ENCODE peak calls at places on chromosome 7, in four cellular contexts. C is HEK293T, J is K562, V is HepG2. F is an unnamed sample.

GRCh38 chr7:75729851-75730274 is 8.9 kb downstream of the HIP1 start:
- DNase-seq in C (no peak), J (no peak), V (no peak), F (no peak)

GRCh38 chr7:118754608-118755007 is 530.1 kb downstream of the ANKRD7 start:
- DNase-seq in C (no peak), J (no peak), V (no peak), F (no peak)

GRCh38 chr7:155780884-155781283 is 31.4 kb downstream of the SHH start:
- DNase-seq in C (no peak), J (no peak), V (no peak), F (no peak)

GRCh38 chr7:107085180-107085579 is 40.7 kb downstream of the PRKAR2B start:
- DNase-seq in C (no peak), J (no peak), V (no peak), F (no peak)

GRCh38 chr7:99531354-99531765 is 20.6 kb downstream of the FAM200A start:
- DNase-seq in C (no peak), J (no peak), V (no peak), F (no peak)

GRCh38 chr7:103380395-103381191 is 33.1 kb downstream of the PSMC2 start:
- DNase-seq in C (no peak), J (no peak), V (peak), F (no peak)

GRCh38 chr7:128914566-128915151 is 4.2 kb upstream of the KCP start:
- DNase-seq in C (no peak), J (no peak), V (no peak), F (no peak)

GRCh38 chr7:134513169-134513752 is 14.1 kb upstream of the AKR1B10 start:
- DNase-seq in C (peak), J (peak), V (peak), F (peak)

GRCh38 chr7:158710651-158711102 is 6.1 kb upstream of the NCAPG2 start:
- DNase-seq in C (no peak), J (no peak), V (no peak), F (no peak)

GRCh38 chr7:20364815-20365214 is 34.1 kb downstream of the ITGB8 start:
- DNase-seq in C (no peak), J (no peak), V (no peak), F (no peak)

GRCh38 chr7:81736088-81736487 is 33.8 kb downstream of the HGF start:
- DNase-seq in C (no peak), J (no peak), V (no peak), F (no peak)

GRCh38 chr7:77416621-77417371 is 647 bp upstream of the GSAP start:
- DNase-seq in C (no peak), J (no peak), V (no peak), F (no peak)

GRCh38 chr7:171912-172515 is 20.4 kb upstream of the FAM20C start:
- DNase-seq in C (no peak), J (no peak), V (no peak), F (no peak)

GRCh38 chr7:108226723-108227359 is 96.7 kb upstream of the LAMB4 start:
- DNase-seq in C (no peak), J (no peak), V (no peak), F (no peak)

DNA sequence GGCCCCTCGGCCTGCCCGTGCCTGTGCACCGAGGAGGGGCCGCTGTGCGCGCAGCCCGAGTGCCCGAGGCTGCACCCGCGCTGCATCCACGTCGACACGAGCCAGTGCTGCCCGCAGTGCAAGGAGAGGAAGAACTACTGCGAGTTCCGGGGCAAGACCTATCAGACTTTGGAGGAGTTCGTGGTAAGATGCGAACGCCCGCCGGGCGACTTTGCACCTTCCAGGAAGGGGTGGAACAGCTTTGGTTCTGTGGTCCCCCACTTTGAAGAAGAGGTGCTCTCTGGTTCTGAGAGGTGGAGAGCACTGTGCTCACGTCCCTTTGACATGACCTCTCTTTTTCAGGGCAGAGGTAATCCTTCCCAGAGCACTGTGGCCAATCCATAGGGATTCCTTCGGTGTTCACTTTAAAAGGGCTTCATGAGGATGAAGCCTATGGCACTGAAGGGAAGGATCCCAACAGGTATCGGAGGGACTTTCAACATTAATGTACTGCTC is 2.6 kb downstream of the VWC2 start:
- DNase-seq in C (no peak), J (no peak), V (no peak), F (peak)
- TF ChIP-seq ELF4 in C (no peak), J (no peak), V (no peak), F (no peak)

GRCh38 chr7:79182283-79182682 is 271.2 kb downstream of the MAGI2 start:
- DNase-seq in C (no peak), J (no peak), V (no peak), F (no peak)

GRCh38 chr7:79175390-79175789 is 278.1 kb downstream of the MAGI2 start:
- DNase-seq in C (no peak), J (no peak), V (no peak), F (no peak)

GRCh38 chr7:79180533-79180932 is 272.9 kb downstream of the MAGI2 start:
- DNase-seq in C (no peak), J (no peak), V (no peak), F (no peak)

DNA sequence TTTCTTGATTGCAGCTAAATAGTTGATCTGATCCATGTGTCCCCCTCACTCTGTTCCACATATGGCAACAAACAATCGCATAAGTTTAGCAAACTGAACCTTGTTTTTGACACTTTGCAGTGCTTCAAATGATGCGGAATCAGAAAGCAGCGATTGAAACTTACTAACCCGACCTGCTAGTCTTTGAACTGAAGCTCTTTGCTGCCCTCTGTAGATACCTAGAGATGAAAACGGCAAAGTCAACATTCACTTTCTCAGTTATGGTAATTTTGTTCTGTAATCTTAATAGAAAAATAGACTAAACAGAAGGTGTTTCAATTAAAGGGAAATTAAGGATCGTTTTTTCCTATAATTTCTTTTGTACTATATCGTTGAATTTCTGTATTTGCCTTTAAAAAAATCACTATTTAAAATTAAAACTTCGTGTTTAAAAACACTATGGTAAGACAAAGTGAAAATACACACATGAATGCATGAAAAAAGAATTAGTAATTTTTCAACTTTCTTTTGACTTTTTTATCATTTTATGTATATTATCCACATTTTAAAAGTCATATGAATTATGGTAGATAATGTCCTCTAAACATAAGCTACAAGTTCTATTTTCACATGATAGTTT is 276.5 kb downstream of the MAGI2 start:
- DNase-seq in C (peak), J (no peak), V (peak), F (no peak)
- TF ChIP-seq ELF4 in C (no peak), J (no peak), V (no peak), F (no peak)

DNA sequence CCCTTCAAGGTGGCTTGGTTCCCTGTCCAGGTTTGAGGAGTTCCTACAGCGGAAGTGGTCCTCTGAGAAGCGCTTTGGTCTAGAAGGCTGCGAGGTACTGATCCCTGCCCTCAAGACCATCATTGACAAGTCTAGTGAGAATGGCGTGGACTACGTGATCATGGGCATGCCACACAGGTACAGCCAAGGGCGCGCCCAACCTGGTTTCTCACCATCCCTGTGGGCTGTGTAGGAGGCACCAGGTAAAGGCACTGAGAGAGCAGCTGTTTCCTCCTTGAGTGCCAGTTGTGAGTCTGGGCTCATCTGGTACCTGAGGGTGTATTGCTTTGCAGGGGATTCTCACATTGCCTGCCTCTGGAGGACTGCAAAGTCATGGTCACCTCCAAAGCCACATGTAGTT is 68.0 kb downstream of the OGDH start:
- DNase-seq in C (no peak), J (no peak), V (no peak), F (no peak)
- TF ChIP-seq ELF4 in C (no peak), J (no peak), V (no peak), F (no peak)

GRCh38 chr7:33952824-33953223 is 47.5 kb downstream of the BMPER start:
- DNase-seq in C (no peak), J (no peak), V (no peak), F (no peak)
- TF ChIP-seq ELF4 in C (no peak), J (no peak), V (no peak), F (no peak)

GRCh38 chr7:16661924-16662323 is 15.9 kb downstream of the BZW2 start:
- DNase-seq in C (no peak), J (no peak), V (no peak), F (no peak)
- TF ChIP-seq ELF4 in C (no peak), J (no peak), V (no peak), F (no peak)

GRCh38 chr7:35714862-35715261 is 19.9 kb upstream of the HERPUD2 start:
- DNase-seq in C (no peak), J (no peak), V (no peak), F (no peak)
- TF ChIP-seq ELF4 in C (no peak), J (no peak), V (no peak), F (no peak)

DNA sequence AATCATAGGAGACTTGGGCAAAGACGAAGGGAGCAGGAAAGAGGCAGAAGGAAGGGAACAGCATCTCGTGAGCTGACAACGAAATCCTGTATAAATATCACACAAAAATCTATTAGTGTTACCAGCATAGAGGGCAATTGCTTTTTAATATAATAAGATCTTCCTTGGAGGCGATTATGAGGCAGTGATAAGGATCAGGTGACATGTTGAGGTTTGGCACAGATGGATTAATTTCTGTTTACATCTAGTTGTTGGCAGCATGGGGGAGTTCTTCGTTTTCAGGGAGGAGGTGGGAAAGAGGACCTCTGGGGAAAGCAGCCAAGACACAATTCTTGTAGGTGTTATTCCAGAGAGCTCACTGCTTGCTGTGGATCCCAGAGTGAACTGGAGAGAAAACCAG is 163.8 kb downstream of the PLXNA4 start:
- DNase-seq in C (no peak), J (no peak), V (no peak), F (no peak)
- TF ChIP-seq ELF4 in C (no peak), J (no peak), V (no peak), F (no peak)

GRCh38 chr7:136076954-136077353 is 99.8 kb upstream of the MTPN start:
- DNase-seq in C (no peak), J (no peak), V (no peak), F (no peak)

GRCh38 chr7:136079066-136079465 is 101.9 kb upstream of the MTPN start:
- DNase-seq in C (no peak), J (no peak), V (no peak), F (no peak)

GRCh38 chr7:136079934-136080333 is 102.8 kb upstream of the MTPN start:
- DNase-seq in C (no peak), J (no peak), V (no peak), F (no peak)

GRCh38 chr7:136078630-136079029 is 101.5 kb upstream of the MTPN start:
- DNase-seq in C (no peak), J (no peak), V (no peak), F (no peak)

DNA sequence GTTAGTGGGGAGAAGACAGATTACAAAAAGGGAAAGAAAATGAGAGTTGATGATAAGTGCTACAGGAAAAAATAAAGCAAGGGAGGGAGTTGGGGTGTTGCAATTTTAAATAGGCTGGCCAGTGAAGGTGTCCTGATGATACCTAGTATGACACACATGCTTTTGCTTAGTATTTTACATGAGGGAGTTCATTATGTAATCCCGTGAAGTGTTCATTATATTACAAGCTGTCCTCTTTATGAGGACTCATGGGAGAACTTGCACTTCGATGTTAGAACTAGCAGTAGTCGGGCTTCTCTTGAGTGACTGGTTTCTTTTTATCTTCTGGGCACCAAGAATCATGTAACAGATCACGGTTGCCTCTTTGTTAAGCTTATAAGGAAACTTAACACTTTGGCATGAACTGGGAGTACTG is 102.3 kb upstream of the MTPN start:
- DNase-seq in C (no peak), J (no peak), V (no peak), F (no peak)
- TF ChIP-seq ELF4 in C (no peak), J (no peak), V (no peak), F (no peak)

F was measured in WTC11.